ENCODE peak calls at places on chromosomes 4 and X, in seven cellular contexts. One of them, this sample, is unnamed.

GRCh38 chrX:54496936-54497335 is 902 bp upstream of the FGD1 start:
- DNase-seq in NCI-H526 treated with DMSO at 0.1 percent for 48 hours: no peak
- DNase-seq in NCI-H2029: no peak
- DNase-seq in choroid plexus epithelial cell: no peak
- DNase-seq in posterior cingulate gyrus: no peak
- DNase-seq in ureter: no peak
- DNase-seq in stimulated activated CD8-positive, alpha-beta memory T cell treated with anti-CD3 and anti-CD28 coated beads, Interleukin-4, amount 100 ng/mL, for 24 hours: no peak
- DNase-seq in this sample: no peak

GRCh38 chrX:3585719-3586118 is 127.7 kb downstream of the PRKX start:
- DNase-seq in ureter: no peak
- DNase-seq in stimulated activated CD8-positive, alpha-beta memory T cell treated with anti-CD3 and anti-CD28 coated beads, Interleukin-4, amount 100 ng/mL, for 24 hours: no peak
- DNase-seq in posterior cingulate gyrus: no peak
- DNase-seq in choroid plexus epithelial cell: peak; percentile 14
- DNase-seq in NCI-H2029: no peak
- DNase-seq in NCI-H526 treated with DMSO at 0.1 percent for 48 hours: no peak
- DNase-seq in this sample: no peak

GRCh38 chr4:112128452-112128851 is 16.8 kb upstream of the FAM241A start:
- DNase-seq in NCI-H526 treated with DMSO at 0.1 percent for 48 hours: peak; percentile 36
- DNase-seq in choroid plexus epithelial cell: no peak
- DNase-seq in posterior cingulate gyrus: no peak
- DNase-seq in stimulated activated CD8-positive, alpha-beta memory T cell treated with anti-CD3 and anti-CD28 coated beads, Interleukin-4, amount 100 ng/mL, for 24 hours: no peak
- DNase-seq in ureter: no peak
- DNase-seq in NCI-H2029: no peak
- DNase-seq in this sample: no peak

GRCh38 chrX:154056739-154057367 is 37.2 kb upstream of the IRAK1 start:
- DNase-seq in NCI-H2029: peak; percentile 38
- DNase-seq in choroid plexus epithelial cell: peak; percentile 38
- DNase-seq in stimulated activated CD8-positive, alpha-beta memory T cell treated with anti-CD3 and anti-CD28 coated beads, Interleukin-4, amount 100 ng/mL, for 24 hours: no peak
- DNase-seq in NCI-H526 treated with DMSO at 0.1 percent for 48 hours: no peak
- DNase-seq in posterior cingulate gyrus: no peak
- DNase-seq in ureter: peak; percentile 54
- DNase-seq in this sample: no peak

GRCh38 chr4:178632415-178632814 is 1190.2 kb upstream of the AGA start:
- DNase-seq in ureter: no peak
- DNase-seq in posterior cingulate gyrus: no peak
- DNase-seq in NCI-H2029: no peak
- DNase-seq in stimulated activated CD8-positive, alpha-beta memory T cell treated with anti-CD3 and anti-CD28 coated beads, Interleukin-4, amount 100 ng/mL, for 24 hours: no peak
- DNase-seq in NCI-H526 treated with DMSO at 0.1 percent for 48 hours: peak; percentile 2
- DNase-seq in choroid plexus epithelial cell: no peak
- DNase-seq in this sample: no peak

GRCh38 chrX:143296521-143296920 is 220.8 kb downstream of the SPANXN3 start:
- DNase-seq in posterior cingulate gyrus: no peak
- DNase-seq in NCI-H2029: peak; percentile 77
- DNase-seq in stimulated activated CD8-positive, alpha-beta memory T cell treated with anti-CD3 and anti-CD28 coated beads, Interleukin-4, amount 100 ng/mL, for 24 hours: no peak
- DNase-seq in ureter: no peak
- DNase-seq in NCI-H526 treated with DMSO at 0.1 percent for 48 hours: no peak
- DNase-seq in choroid plexus epithelial cell: no peak
- DNase-seq in this sample: no peak

GRCh38 chrX:11998944-11999343 is 139.3 kb upstream of the FRMPD4 start:
- DNase-seq in posterior cingulate gyrus: no peak
- DNase-seq in NCI-H526 treated with DMSO at 0.1 percent for 48 hours: no peak
- DNase-seq in choroid plexus epithelial cell: peak; percentile 21
- DNase-seq in stimulated activated CD8-positive, alpha-beta memory T cell treated with anti-CD3 and anti-CD28 coated beads, Interleukin-4, amount 100 ng/mL, for 24 hours: no peak
- DNase-seq in NCI-H2029: no peak
- DNase-seq in ureter: no peak
- DNase-seq in this sample: no peak

GRCh38 chr4:73311428-73311827 is 52.8 kb upstream of the ANKRD17 start:
- DNase-seq in NCI-H526 treated with DMSO at 0.1 percent for 48 hours: peak; percentile 15
- DNase-seq in choroid plexus epithelial cell: peak; percentile 62
- DNase-seq in posterior cingulate gyrus: no peak
- DNase-seq in stimulated activated CD8-positive, alpha-beta memory T cell treated with anti-CD3 and anti-CD28 coated beads, Interleukin-4, amount 100 ng/mL, for 24 hours: no peak
- DNase-seq in NCI-H2029: peak; percentile 2
- DNase-seq in ureter: no peak
- DNase-seq in this sample: no peak

GRCh38 chr4:28287837-28288236 is 1427.2 kb downstream of the STIM2 start:
- DNase-seq in stimulated activated CD8-positive, alpha-beta memory T cell treated with anti-CD3 and anti-CD28 coated beads, Interleukin-4, amount 100 ng/mL, for 24 hours: no peak
- DNase-seq in choroid plexus epithelial cell: peak; percentile 97
- DNase-seq in NCI-H2029: no peak
- DNase-seq in ureter: no peak
- DNase-seq in posterior cingulate gyrus: no peak
- DNase-seq in NCI-H526 treated with DMSO at 0.1 percent for 48 hours: no peak
- DNase-seq in this sample: no peak

GRCh38 chr4:152937535-152938236 is 1.6 kb downstream of the FHDC1 start:
- DNase-seq in ureter: no peak
- DNase-seq in NCI-H526 treated with DMSO at 0.1 percent for 48 hours: peak; percentile 9
- DNase-seq in NCI-H2029: no peak
- DNase-seq in choroid plexus epithelial cell: peak; percentile 32
- DNase-seq in stimulated activated CD8-positive, alpha-beta memory T cell treated with anti-CD3 and anti-CD28 coated beads, Interleukin-4, amount 100 ng/mL, for 24 hours: no peak
- DNase-seq in posterior cingulate gyrus: peak; percentile 24
- DNase-seq in this sample: peak; percentile 57

GRCh38 chr4:8585186-8585585 is 5.0 kb downstream of the GPR78 start:
- DNase-seq in NCI-H2029: no peak
- DNase-seq in stimulated activated CD8-positive, alpha-beta memory T cell treated with anti-CD3 and anti-CD28 coated beads, Interleukin-4, amount 100 ng/mL, for 24 hours: no peak
- DNase-seq in NCI-H526 treated with DMSO at 0.1 percent for 48 hours: no peak
- DNase-seq in ureter: no peak
- DNase-seq in choroid plexus epithelial cell: no peak
- DNase-seq in posterior cingulate gyrus: no peak
- DNase-seq in this sample: no peak

GRCh38 chr4:89482248-89482647 is 174.6 kb upstream of the GPRIN3 start:
- DNase-seq in ureter: no peak
- DNase-seq in NCI-H2029: peak; percentile 28
- DNase-seq in posterior cingulate gyrus: no peak
- DNase-seq in NCI-H526 treated with DMSO at 0.1 percent for 48 hours: no peak
- DNase-seq in choroid plexus epithelial cell: peak; percentile 83
- DNase-seq in stimulated activated CD8-positive, alpha-beta memory T cell treated with anti-CD3 and anti-CD28 coated beads, Interleukin-4, amount 100 ng/mL, for 24 hours: no peak
- DNase-seq in this sample: no peak

GRCh38 chr4:187656953-187657352 is 338.6 kb upstream of the ZFP42 start:
- DNase-seq in stimulated activated CD8-positive, alpha-beta memory T cell treated with anti-CD3 and anti-CD28 coated beads, Interleukin-4, amount 100 ng/mL, for 24 hours: no peak
- DNase-seq in choroid plexus epithelial cell: peak; percentile 28
- DNase-seq in NCI-H2029: no peak
- DNase-seq in posterior cingulate gyrus: no peak
- DNase-seq in ureter: no peak
- DNase-seq in NCI-H526 treated with DMSO at 0.1 percent for 48 hours: no peak
- DNase-seq in this sample: no peak

GRCh38 chr4:17128268-17128667 is 229.8 kb upstream of the LDB2 start:
- DNase-seq in ureter: no peak
- DNase-seq in NCI-H2029: no peak
- DNase-seq in posterior cingulate gyrus: no peak
- DNase-seq in choroid plexus epithelial cell: no peak
- DNase-seq in NCI-H526 treated with DMSO at 0.1 percent for 48 hours: no peak
- DNase-seq in stimulated activated CD8-positive, alpha-beta memory T cell treated with anti-CD3 and anti-CD28 coated beads, Interleukin-4, amount 100 ng/mL, for 24 hours: no peak
- DNase-seq in this sample: no peak

GRCh38 chrX:147403075-147403474 is 508.6 kb upstream of the FMR1 start:
- DNase-seq in ureter: no peak
- DNase-seq in stimulated activated CD8-positive, alpha-beta memory T cell treated with anti-CD3 and anti-CD28 coated beads, Interleukin-4, amount 100 ng/mL, for 24 hours: no peak
- DNase-seq in choroid plexus epithelial cell: no peak
- DNase-seq in NCI-H2029: no peak
- DNase-seq in NCI-H526 treated with DMSO at 0.1 percent for 48 hours: no peak
- DNase-seq in posterior cingulate gyrus: no peak
- DNase-seq in this sample: no peak

GRCh38 chrX:55167124-55167523 is 53.0 kb upstream of the PAGE5 start:
- DNase-seq in NCI-H526 treated with DMSO at 0.1 percent for 48 hours: no peak
- DNase-seq in posterior cingulate gyrus: no peak
- DNase-seq in choroid plexus epithelial cell: no peak
- DNase-seq in stimulated activated CD8-positive, alpha-beta memory T cell treated with anti-CD3 and anti-CD28 coated beads, Interleukin-4, amount 100 ng/mL, for 24 hours: no peak
- DNase-seq in ureter: no peak
- DNase-seq in NCI-H2029: no peak
- DNase-seq in this sample: no peak

GRCh38 chr4:165609653-165610052 is 230.8 kb downstream of the CPE start:
- DNase-seq in choroid plexus epithelial cell: no peak
- DNase-seq in stimulated activated CD8-positive, alpha-beta memory T cell treated with anti-CD3 and anti-CD28 coated beads, Interleukin-4, amount 100 ng/mL, for 24 hours: no peak
- DNase-seq in NCI-H2029: no peak
- DNase-seq in posterior cingulate gyrus: no peak
- DNase-seq in NCI-H526 treated with DMSO at 0.1 percent for 48 hours: no peak
- DNase-seq in ureter: no peak
- DNase-seq in this sample: no peak

GRCh38 chrX:15170927-15171326 is 99.0 kb downstream of the ASB9 start:
- DNase-seq in NCI-H526 treated with DMSO at 0.1 percent for 48 hours: no peak
- DNase-seq in choroid plexus epithelial cell: no peak
- DNase-seq in posterior cingulate gyrus: no peak
- DNase-seq in ureter: no peak
- DNase-seq in stimulated activated CD8-positive, alpha-beta memory T cell treated with anti-CD3 and anti-CD28 coated beads, Interleukin-4, amount 100 ng/mL, for 24 hours: no peak
- DNase-seq in NCI-H2029: no peak
- DNase-seq in this sample: no peak

GRCh38 chr4:88163286-88163685 is 4.8 kb upstream of the ABCG2 start:
- DNase-seq in NCI-H2029: no peak
- DNase-seq in choroid plexus epithelial cell: no peak
- DNase-seq in NCI-H526 treated with DMSO at 0.1 percent for 48 hours: no peak
- DNase-seq in stimulated activated CD8-positive, alpha-beta memory T cell treated with anti-CD3 and anti-CD28 coated beads, Interleukin-4, amount 100 ng/mL, for 24 hours: no peak
- DNase-seq in posterior cingulate gyrus: no peak
- DNase-seq in ureter: no peak
- DNase-seq in this sample: no peak

GRCh38 chrX:129932792-129933321 is 26.9 kb downstream of the UTP14A start:
- DNase-seq in stimulated activated CD8-positive, alpha-beta memory T cell treated with anti-CD3 and anti-CD28 coated beads, Interleukin-4, amount 100 ng/mL, for 24 hours: no peak
- DNase-seq in posterior cingulate gyrus: no peak
- DNase-seq in choroid plexus epithelial cell: no peak
- DNase-seq in NCI-H526 treated with DMSO at 0.1 percent for 48 hours: no peak
- DNase-seq in ureter: no peak
- DNase-seq in NCI-H2029: no peak
- DNase-seq in this sample: peak; percentile 36

GRCh38 chr4:166838975-166839614 is 395.2 kb downstream of the SPOCK3 start:
- DNase-seq in choroid plexus epithelial cell: no peak
- DNase-seq in ureter: no peak
- DNase-seq in NCI-H2029: no peak
- DNase-seq in stimulated activated CD8-positive, alpha-beta memory T cell treated with anti-CD3 and anti-CD28 coated beads, Interleukin-4, amount 100 ng/mL, for 24 hours: no peak
- DNase-seq in posterior cingulate gyrus: no peak
- DNase-seq in NCI-H526 treated with DMSO at 0.1 percent for 48 hours: no peak
- DNase-seq in this sample: no peak

GRCh38 chr4:154569028-154569427 is 6.2 kb downstream of the FGB start:
- DNase-seq in choroid plexus epithelial cell: no peak
- DNase-seq in ureter: no peak
- DNase-seq in stimulated activated CD8-positive, alpha-beta memory T cell treated with anti-CD3 and anti-CD28 coated beads, Interleukin-4, amount 100 ng/mL, for 24 hours: no peak
- DNase-seq in posterior cingulate gyrus: no peak
- DNase-seq in NCI-H526 treated with DMSO at 0.1 percent for 48 hours: no peak
- DNase-seq in NCI-H2029: no peak
- DNase-seq in this sample: no peak

GRCh38 chr4:52368895-52369294 is 290.2 kb downstream of the USP46 start:
- DNase-seq in choroid plexus epithelial cell: no peak
- DNase-seq in ureter: no peak
- DNase-seq in stimulated activated CD8-positive, alpha-beta memory T cell treated with anti-CD3 and anti-CD28 coated beads, Interleukin-4, amount 100 ng/mL, for 24 hours: no peak
- DNase-seq in NCI-H2029: peak; percentile 16
- DNase-seq in posterior cingulate gyrus: no peak
- DNase-seq in NCI-H526 treated with DMSO at 0.1 percent for 48 hours: no peak
- DNase-seq in this sample: no peak

GRCh38 chrX:107429090-107429489 is 20.4 kb upstream of the FRMPD3 start:
- DNase-seq in NCI-H2029: peak; percentile 16
- DNase-seq in NCI-H526 treated with DMSO at 0.1 percent for 48 hours: peak; percentile 7
- DNase-seq in posterior cingulate gyrus: no peak
- DNase-seq in stimulated activated CD8-positive, alpha-beta memory T cell treated with anti-CD3 and anti-CD28 coated beads, Interleukin-4, amount 100 ng/mL, for 24 hours: no peak
- DNase-seq in ureter: no peak
- DNase-seq in choroid plexus epithelial cell: peak; percentile 38
- DNase-seq in this sample: peak; percentile 46

GRCh38 chr4:73451404-73451803 is 15.4 kb downstream of the AFP start:
- DNase-seq in choroid plexus epithelial cell: peak; percentile 86
- DNase-seq in posterior cingulate gyrus: no peak
- DNase-seq in stimulated activated CD8-positive, alpha-beta memory T cell treated with anti-CD3 and anti-CD28 coated beads, Interleukin-4, amount 100 ng/mL, for 24 hours: no peak
- DNase-seq in NCI-H2029: peak; percentile 4
- DNase-seq in NCI-H526 treated with DMSO at 0.1 percent for 48 hours: no peak
- DNase-seq in ureter: no peak
- DNase-seq in this sample: no peak

GRCh38 chr4:183349673-183350072 is 27.4 kb upstream of the CLDN24 start:
- DNase-seq in ureter: no peak
- DNase-seq in stimulated activated CD8-positive, alpha-beta memory T cell treated with anti-CD3 and anti-CD28 coated beads, Interleukin-4, amount 100 ng/mL, for 24 hours: no peak
- DNase-seq in NCI-H526 treated with DMSO at 0.1 percent for 48 hours: no peak
- DNase-seq in NCI-H2029: no peak
- DNase-seq in choroid plexus epithelial cell: peak; percentile 31
- DNase-seq in posterior cingulate gyrus: no peak
- DNase-seq in this sample: no peak

GRCh38 chrX:21781525-21781924 is 23.6 kb upstream of the SMPX start:
- DNase-seq in stimulated activated CD8-positive, alpha-beta memory T cell treated with anti-CD3 and anti-CD28 coated beads, Interleukin-4, amount 100 ng/mL, for 24 hours: no peak
- DNase-seq in choroid plexus epithelial cell: peak; percentile 24
- DNase-seq in NCI-H2029: no peak
- DNase-seq in NCI-H526 treated with DMSO at 0.1 percent for 48 hours: no peak
- DNase-seq in ureter: no peak
- DNase-seq in posterior cingulate gyrus: no peak
- DNase-seq in this sample: no peak

GRCh38 chr4:25663778-25664177 is 8.1 kb downstream of the SLC34A2 start:
- DNase-seq in ureter: no peak
- DNase-seq in NCI-H526 treated with DMSO at 0.1 percent for 48 hours: no peak
- DNase-seq in posterior cingulate gyrus: no peak
- DNase-seq in stimulated activated CD8-positive, alpha-beta memory T cell treated with anti-CD3 and anti-CD28 coated beads, Interleukin-4, amount 100 ng/mL, for 24 hours: no peak
- DNase-seq in NCI-H2029: no peak
- DNase-seq in choroid plexus epithelial cell: no peak
- DNase-seq in this sample: no peak

GRCh38 chrX:44106864-44107263 is 133.7 kb upstream of the NDP start:
- DNase-seq in choroid plexus epithelial cell: no peak
- DNase-seq in stimulated activated CD8-positive, alpha-beta memory T cell treated with anti-CD3 and anti-CD28 coated beads, Interleukin-4, amount 100 ng/mL, for 24 hours: no peak
- DNase-seq in ureter: no peak
- DNase-seq in NCI-H526 treated with DMSO at 0.1 percent for 48 hours: no peak
- DNase-seq in posterior cingulate gyrus: no peak
- DNase-seq in NCI-H2029: no peak
- DNase-seq in this sample: no peak

GRCh38 chr4:81211956-81212355 is 3.1 kb downstream of the PRKG2 start:
- DNase-seq in choroid plexus epithelial cell: peak; percentile 75
- DNase-seq in NCI-H526 treated with DMSO at 0.1 percent for 48 hours: no peak
- DNase-seq in posterior cingulate gyrus: no peak
- DNase-seq in ureter: no peak
- DNase-seq in stimulated activated CD8-positive, alpha-beta memory T cell treated with anti-CD3 and anti-CD28 coated beads, Interleukin-4, amount 100 ng/mL, for 24 hours: no peak
- DNase-seq in NCI-H2029: no peak
- DNase-seq in this sample: no peak

GRCh38 chr4:87669373-87669772 is 19.3 kb downstream of the DMP1 start:
- DNase-seq in posterior cingulate gyrus: no peak
- DNase-seq in ureter: no peak
- DNase-seq in NCI-H526 treated with DMSO at 0.1 percent for 48 hours: no peak
- DNase-seq in NCI-H2029: no peak
- DNase-seq in stimulated activated CD8-positive, alpha-beta memory T cell treated with anti-CD3 and anti-CD28 coated beads, Interleukin-4, amount 100 ng/mL, for 24 hours: no peak
- DNase-seq in choroid plexus epithelial cell: no peak
- DNase-seq in this sample: no peak

GRCh38 chrX:1462596-1463251 is 10.0 kb upstream of the ASMTL start:
- DNase-seq in posterior cingulate gyrus: no peak
- DNase-seq in choroid plexus epithelial cell: peak; percentile 76
- DNase-seq in ureter: peak; percentile 37
- DNase-seq in NCI-H2029: no peak
- DNase-seq in stimulated activated CD8-positive, alpha-beta memory T cell treated with anti-CD3 and anti-CD28 coated beads, Interleukin-4, amount 100 ng/mL, for 24 hours: peak; percentile 48
- DNase-seq in NCI-H526 treated with DMSO at 0.1 percent for 48 hours: no peak
- DNase-seq in this sample: no peak

GRCh38 chrX:152884171-152884570 is 13.7 kb upstream of the ZNF185 start:
- DNase-seq in NCI-H526 treated with DMSO at 0.1 percent for 48 hours: no peak
- DNase-seq in stimulated activated CD8-positive, alpha-beta memory T cell treated with anti-CD3 and anti-CD28 coated beads, Interleukin-4, amount 100 ng/mL, for 24 hours: no peak
- DNase-seq in posterior cingulate gyrus: no peak
- DNase-seq in ureter: no peak
- DNase-seq in choroid plexus epithelial cell: no peak
- DNase-seq in NCI-H2029: no peak
- DNase-seq in this sample: no peak

GRCh38 chr4:130573742-130574141 is 1477.8 kb downstream of the C4orf33 start:
- DNase-seq in posterior cingulate gyrus: no peak
- DNase-seq in stimulated activated CD8-positive, alpha-beta memory T cell treated with anti-CD3 and anti-CD28 coated beads, Interleukin-4, amount 100 ng/mL, for 24 hours: no peak
- DNase-seq in choroid plexus epithelial cell: no peak
- DNase-seq in NCI-H526 treated with DMSO at 0.1 percent for 48 hours: no peak
- DNase-seq in NCI-H2029: no peak
- DNase-seq in ureter: no peak
- DNase-seq in this sample: no peak

GRCh38 chrX:19347916-19348315 is 4.2 kb downstream of the PDHA1 start:
- DNase-seq in ureter: no peak
- DNase-seq in stimulated activated CD8-positive, alpha-beta memory T cell treated with anti-CD3 and anti-CD28 coated beads, Interleukin-4, amount 100 ng/mL, for 24 hours: no peak
- DNase-seq in posterior cingulate gyrus: no peak
- DNase-seq in NCI-H2029: no peak
- DNase-seq in NCI-H526 treated with DMSO at 0.1 percent for 48 hours: no peak
- DNase-seq in choroid plexus epithelial cell: peak; percentile 8
- DNase-seq in this sample: no peak

This sample was measured in colonic mucosa.